ENCODE peak calls at places on chromosome 14, in ten cellular contexts. W is non-pigmented ciliary epithelial cell, D is Ammon's horn, U is aorta, S is OCI-LY7, E is NCI-H460, H is tibial artery, P is pancreas, T is epithelial cell of esophagus, Z is heart left ventricle. I is an unnamed sample.

GRCh38 chr14:21923820-21924219 is 250.2 kb upstream of the OR4E1 start:
- DNase-seq in P (no peak), E (no peak), W (no peak), S (peak), U (no peak), T (no peak), H (no peak), Z (no peak), D (no peak), I (no peak)

GRCh38 chr14:105830171-105830570 is 303.8 kb downstream of the TMEM121 start:
- DNase-seq in Z (no peak), W (no peak), E (no peak), D (no peak), P (no peak), T (no peak), S (peak), U (no peak), H (no peak), I (no peak)

GRCh38 chr14:99871771-99872170 is 78.6 kb downstream of the EML1 start:
- DNase-seq in W (no peak), U (no peak), E (no peak), P (no peak), Z (no peak), S (no peak), H (no peak), D (no peak), T (no peak), I (no peak)

GRCh38 chr14:92819011-92819410 is 24.9 kb downstream of the GOLGA5 start:
- DNase-seq in Z (no peak), P (no peak), D (no peak), T (no peak), W (no peak), H (no peak), E (no peak), U (no peak), S (no peak), I (no peak)

GRCh38 chr14:30005114-30005698 is 77.6 kb upstream of the PRKD1 start:
- DNase-seq in H (no peak), W (peak), E (peak), Z (no peak), S (no peak), T (peak), U (no peak), D (peak), P (peak), I (peak)

GRCh38 chr14:76112889-76113611 is 38.7 kb upstream of the GPATCH2L start:
- DNase-seq in H (no peak), T (no peak), D (no peak), Z (no peak), P (no peak), W (no peak), U (no peak), E (no peak), S (no peak), I (no peak)

GRCh38 chr14:96598332-96598928 is 96.2 kb downstream of the PAPOLA start:
- DNase-seq in D (no peak), P (no peak), T (no peak), Z (no peak), E (no peak), U (no peak), S (no peak), H (no peak), W (no peak), I (no peak)

GRCh38 chr14:74975059-74975810 is 19.8 kb upstream of the PGF start:
- DNase-seq in T (no peak), W (no peak), E (no peak), D (no peak), U (peak), Z (peak), S (no peak), P (peak), H (peak), I (peak)

GRCh38 chr14:61864329-61864898 is 102.2 kb downstream of the SNAPC1 start:
- DNase-seq in D (no peak), U (no peak), P (no peak), Z (no peak), T (no peak), H (no peak), E (no peak), W (no peak), S (no peak), I (no peak)

GRCh38 chr14:88266474-88266873 is 56.6 kb downstream of the KCNK10 start:
- DNase-seq in T (no peak), D (no peak), P (no peak), S (no peak), Z (no peak), U (no peak), E (no peak), H (no peak), W (no peak), I (no peak)

GRCh38 chr14:95227279-95227860 is 70.0 kb upstream of the DICER1 start:
- DNase-seq in E (no peak), H (no peak), U (no peak), D (no peak), W (peak), S (no peak), Z (no peak), T (peak), P (peak), I (no peak)

GRCh38 chr14:97523936-97524335 is 726.8 kb downstream of the VRK1 start:
- DNase-seq in U (no peak), H (no peak), S (no peak), T (peak), P (no peak), E (no peak), Z (no peak), W (no peak), D (no peak), I (no peak)

GRCh38 chr14:94041551-94042346 is 15.6 kb downstream of the OTUB2 start:
- DNase-seq in T (peak), S (no peak), E (no peak), D (no peak), P (no peak), U (peak), Z (peak), H (no peak), W (no peak), I (peak)

GRCh38 chr14:55711171-55711811 is 131.3 kb downstream of the KTN1 start:
- DNase-seq in D (no peak), E (no peak), H (no peak), T (peak), S (no peak), Z (no peak), W (peak), U (no peak), P (no peak), I (peak)

GRCh38 chr14:34223302-34224150 is 238.5 kb downstream of the SPTSSA start:
- DNase-seq in U (no peak), E (no peak), H (no peak), W (no peak), T (no peak), Z (no peak), D (no peak), P (no peak), S (no peak), I (no peak)

GRCh38 chr14:35495278-35495677 is 38.7 kb upstream of the INSM2 start:
- DNase-seq in W (no peak), S (no peak), P (no peak), T (peak), U (no peak), Z (no peak), H (no peak), E (no peak), D (no peak), I (no peak)

GRCh38 chr14:70036665-70037064 is 152.1 kb downstream of the SLC8A3 start:
- DNase-seq in E (peak), W (no peak), U (no peak), D (no peak), T (peak), S (no peak), Z (no peak), P (no peak), H (no peak), I (peak)

GRCh38 chr14:100546051-100546443 is 41.2 kb downstream of the BEGAIN start:
- DNase-seq in T (no peak), Z (no peak), P (no peak), H (no peak), U (no peak), E (no peak), D (no peak), W (no peak), S (peak), I (no peak)

GRCh38 chr14:66709292-66709691 is 201.3 kb downstream of the GPHN start:
- DNase-seq in U (no peak), T (peak), H (no peak), S (no peak), P (no peak), W (peak), D (peak), Z (no peak), E (peak), I (peak)

GRCh38 chr14:106491851-106492250 is 965.5 kb downstream of the TMEM121 start:
- DNase-seq in Z (no peak), H (no peak), E (peak), S (peak), W (no peak), T (no peak), D (no peak), P (no peak), U (no peak), I (no peak)

GRCh38 chr14:59120931-59121330 is 67.5 kb upstream of the DAAM1 start:
- DNase-seq in W (no peak), Z (no peak), P (no peak), E (no peak), D (no peak), H (no peak), T (no peak), U (no peak), S (no peak), I (no peak)

GRCh38 chr14:91415794-91416743 is 1.6 kb downstream of the CCDC88C start:
- DNase-seq in U (no peak), T (peak), H (no peak), Z (no peak), E (no peak), W (no peak), S (peak), D (no peak), P (no peak), I (no peak)

GRCh38 chr14:61642246-61642982 is 52.9 kb upstream of the HIF1A start:
- DNase-seq in H (no peak), W (no peak), E (no peak), D (no peak), U (no peak), Z (no peak), P (no peak), S (peak), T (peak), I (peak)

GRCh38 chr14:24032727-24033418 is 18.9 kb upstream of the CARMIL3 start:
- DNase-seq in T (peak), P (no peak), W (peak), E (no peak), H (peak), U (no peak), S (no peak), D (no peak), Z (no peak), I (peak)

GRCh38 chr14:70988452-70988851 is 81.2 kb downstream of the PCNX1 start:
- DNase-seq in Z (no peak), T (no peak), W (no peak), D (no peak), H (no peak), P (no peak), E (no peak), S (no peak), U (no peak), I (no peak)

GRCh38 chr14:99664636-99665273 is 19.3 kb upstream of the CYP46A1 start:
- DNase-seq in T (no peak), D (no peak), Z (no peak), W (no peak), H (no peak), S (peak), P (no peak), U (no peak), E (no peak), I (no peak)

GRCh38 chr14:54776361-54777001 is 126.1 kb downstream of the GCH1 start:
- DNase-seq in S (no peak), P (no peak), T (peak), H (peak), U (peak), W (no peak), D (peak), E (no peak), Z (peak), I (peak)

GRCh38 chr14:37251778-37252177 is 54.0 kb downstream of the MIPOL1 start:
- DNase-seq in T (no peak), Z (no peak), P (no peak), W (no peak), U (no peak), D (no peak), E (no peak), S (no peak), H (no peak), I (no peak)

GRCh38 chr14:63752449-63753169 is 24.7 kb upstream of the SGPP1 start:
- DNase-seq in Z (peak), H (peak), D (peak), W (peak), P (peak), U (no peak), E (no peak), T (peak), S (no peak), I (peak)